ENCODE peak calls at places on chromosomes 11 and 22, in five cellular contexts. One of them, this sample, is unnamed.
A peak's percentile ranks its signal among the peaks of the same experiment; 100 is the strongest.

GRCh38 chr22:30701872-30702271 is 7.2 kb downstream of the OSBP2 start:
- DNase-seq in stomach: no peak
- DNase-seq in PC-3: peak; percentile 57
- DNase-seq in uterus: no peak
- DNase-seq in foreskin keratinocyte: peak; percentile 35
- DNase-seq in this sample: peak; percentile 15

GRCh38 chr11:35622070-35622469 is 3.8 kb downstream of the FJX1 start:
- DNase-seq in stomach: no peak
- DNase-seq in PC-3: peak; percentile 64
- DNase-seq in uterus: no peak
- DNase-seq in foreskin keratinocyte: peak; percentile 90
- DNase-seq in this sample: peak; percentile 78

GRCh38 chr11:63012450-63013238 is 3.0 kb downstream of the SLC22A8 start:
- DNase-seq in stomach: peak; percentile 44
- DNase-seq in PC-3: no peak
- DNase-seq in uterus: no peak
- DNase-seq in foreskin keratinocyte: no peak
- DNase-seq in this sample: no peak

GRCh38 chr11:101987370-101987769 is 59.9 kb upstream of the CFAP300 start:
- DNase-seq in stomach: no peak
- DNase-seq in PC-3: no peak
- DNase-seq in uterus: no peak
- DNase-seq in foreskin keratinocyte: no peak
- DNase-seq in this sample: no peak

GRCh38 chr11:57751676-57752253 is at the start of gene BTBD18:
- DNase-seq in stomach: peak; percentile 56
- DNase-seq in PC-3: peak; percentile 79
- DNase-seq in uterus: no peak
- DNase-seq in foreskin keratinocyte: peak; percentile 35
- DNase-seq in this sample: no peak

GRCh38 chr11:67288452-67289225 is 464 bp upstream of the ANKRD13D start:
- DNase-seq in stomach: peak; percentile 89
- DNase-seq in PC-3: peak; percentile 85
- DNase-seq in uterus: peak; percentile 88
- DNase-seq in foreskin keratinocyte: peak; percentile 78
- DNase-seq in this sample: peak; percentile 71

GRCh38 chr22:27723708-27724107 is 77.8 kb downstream of the MN1 start:
- DNase-seq in stomach: no peak
- DNase-seq in PC-3: no peak
- DNase-seq in uterus: no peak
- DNase-seq in foreskin keratinocyte: no peak
- DNase-seq in this sample: no peak

GRCh38 chr11:4539603-4540219 is 5.3 kb upstream of the OR52M1 start:
- DNase-seq in stomach: peak; percentile 73
- DNase-seq in PC-3: peak; percentile 63
- DNase-seq in uterus: peak; percentile 19
- DNase-seq in foreskin keratinocyte: peak; percentile 13
- DNase-seq in this sample: peak; percentile 38

GRCh38 chr11:69267395-69267805 is 26.6 kb upstream of the MYEOV start:
- DNase-seq in stomach: no peak
- DNase-seq in PC-3: no peak
- DNase-seq in uterus: no peak
- DNase-seq in foreskin keratinocyte: no peak
- DNase-seq in this sample: no peak

GRCh38 chr11:7632211-7632610 is 41.1 kb downstream of the CYB5R2 start:
- DNase-seq in stomach: no peak
- DNase-seq in PC-3: no peak
- DNase-seq in uterus: no peak
- DNase-seq in foreskin keratinocyte: no peak
- DNase-seq in this sample: no peak

GRCh38 chr11:44931466-44931865 is 19.2 kb downstream of the TP53I11 start:
- DNase-seq in stomach: no peak
- DNase-seq in PC-3: peak; percentile 10
- DNase-seq in uterus: no peak
- DNase-seq in foreskin keratinocyte: no peak
- DNase-seq in this sample: no peak

GRCh38 chr11:83639995-83640758 is 354.0 kb upstream of the CCDC90B start:
- DNase-seq in stomach: no peak
- DNase-seq in PC-3: no peak
- DNase-seq in uterus: no peak
- DNase-seq in foreskin keratinocyte: no peak
- DNase-seq in this sample: no peak

GRCh38 chr22:46201059-46201757 is 48.9 kb downstream of the CDPF1 start:
- DNase-seq in stomach: no peak
- DNase-seq in PC-3: no peak
- DNase-seq in uterus: no peak
- DNase-seq in foreskin keratinocyte: no peak
- DNase-seq in this sample: no peak

GRCh38 chr22:27750866-27751265 is 50.7 kb downstream of the MN1 start:
- DNase-seq in stomach: no peak
- DNase-seq in PC-3: no peak
- DNase-seq in uterus: no peak
- DNase-seq in foreskin keratinocyte: no peak
- DNase-seq in this sample: no peak

GRCh38 chr22:29478326-29479276 is 1.4 kb upstream of the NEFH start:
- DNase-seq in stomach: no peak
- DNase-seq in PC-3: no peak
- DNase-seq in uterus: no peak
- DNase-seq in foreskin keratinocyte: no peak
- DNase-seq in this sample: peak; percentile 41

GRCh38 chr11:36015806-36016205 is 71.9 kb downstream of the LDLRAD3 start:
- DNase-seq in stomach: no peak
- DNase-seq in PC-3: no peak
- DNase-seq in uterus: peak; percentile 26
- DNase-seq in foreskin keratinocyte: no peak
- DNase-seq in this sample: no peak

GRCh38 chr11:68256331-68256741 is 15.4 kb downstream of the C11orf24 start:
- DNase-seq in stomach: no peak
- DNase-seq in PC-3: no peak
- DNase-seq in uterus: peak; percentile 55
- DNase-seq in foreskin keratinocyte: no peak
- DNase-seq in this sample: no peak

GRCh38 chr22:31620756-31621480 is 41.1 kb downstream of the PISD start:
- DNase-seq in stomach: no peak
- DNase-seq in PC-3: no peak
- DNase-seq in uterus: no peak
- DNase-seq in foreskin keratinocyte: no peak
- DNase-seq in this sample: no peak

GRCh38 chr11:63862923-63863322 is 24.0 kb downstream of the MARK2 start:
- DNase-seq in stomach: peak; percentile 84
- DNase-seq in PC-3: no peak
- DNase-seq in uterus: no peak
- DNase-seq in foreskin keratinocyte: no peak
- DNase-seq in this sample: no peak

GRCh38 chr11:93783767-93784151 is 323 bp upstream of the MED17 start:
- DNase-seq in stomach: no peak
- DNase-seq in PC-3: no peak
- DNase-seq in uterus: no peak
- DNase-seq in foreskin keratinocyte: no peak
- DNase-seq in this sample: no peak

GRCh38 chr22:25038239-25038638 is 85.7 kb downstream of the KIAA1671 start:
- DNase-seq in stomach: no peak
- DNase-seq in PC-3: no peak
- DNase-seq in uterus: no peak
- DNase-seq in foreskin keratinocyte: no peak
- DNase-seq in this sample: no peak

GRCh38 chr11:119830400-119830799 is 101.4 kb upstream of the NECTIN1 start:
- DNase-seq in stomach: no peak
- DNase-seq in PC-3: no peak
- DNase-seq in uterus: no peak
- DNase-seq in foreskin keratinocyte: no peak
- DNase-seq in this sample: no peak

GRCh38 chr22:37112084-37112728 is 2.7 kb upstream of the TMPRSS6 start:
- DNase-seq in stomach: no peak
- DNase-seq in PC-3: no peak
- DNase-seq in uterus: no peak
- DNase-seq in foreskin keratinocyte: no peak
- DNase-seq in this sample: no peak

GRCh38 chr11:12508151-12508740 is 130.9 kb downstream of the PARVA start:
- DNase-seq in stomach: no peak
- DNase-seq in PC-3: no peak
- DNase-seq in uterus: peak; percentile 47
- DNase-seq in foreskin keratinocyte: no peak
- DNase-seq in this sample: no peak

GRCh38 chr11:58647141-58647699 is 24.8 kb downstream of the CNTF start:
- DNase-seq in stomach: no peak
- DNase-seq in PC-3: no peak
- DNase-seq in uterus: no peak
- DNase-seq in foreskin keratinocyte: no peak
- DNase-seq in this sample: no peak

GRCh38 chr22:27133951-27134664 is 476.7 kb downstream of the MIAT start:
- DNase-seq in stomach: peak; percentile 44
- DNase-seq in PC-3: peak; percentile 43
- DNase-seq in uterus: peak; percentile 51
- DNase-seq in foreskin keratinocyte: peak; percentile 95
- DNase-seq in this sample: peak; percentile 91

GRCh38 chr11:46554205-46555162 is 39.3 kb downstream of the AMBRA1 start:
- DNase-seq in stomach: no peak
- DNase-seq in PC-3: peak; percentile 88
- DNase-seq in uterus: peak; percentile 33
- DNase-seq in foreskin keratinocyte: peak; percentile 78
- DNase-seq in this sample: peak; percentile 74

GRCh38 chr22:43853328-43853931 is 8.9 kb downstream of the SULT4A1 start:
- DNase-seq in stomach: no peak
- DNase-seq in PC-3: no peak
- DNase-seq in uterus: no peak
- DNase-seq in foreskin keratinocyte: no peak
- DNase-seq in this sample: no peak

GRCh38 chr22:28252539-28252938 is 333.5 kb upstream of the PITPNB start:
- DNase-seq in stomach: no peak
- DNase-seq in PC-3: no peak
- DNase-seq in uterus: no peak
- DNase-seq in foreskin keratinocyte: no peak
- DNase-seq in this sample: no peak

GRCh38 chr11:129295746-129296145 is 79.9 kb upstream of the BARX2 start:
- DNase-seq in stomach: no peak
- DNase-seq in PC-3: no peak
- DNase-seq in uterus: no peak
- DNase-seq in foreskin keratinocyte: no peak
- DNase-seq in this sample: no peak

GRCh38 chr22:24516301-24516737 is 21.2 kb downstream of the UPB1 start:
- DNase-seq in stomach: no peak
- DNase-seq in PC-3: peak; percentile 16
- DNase-seq in uterus: no peak
- DNase-seq in foreskin keratinocyte: peak; percentile 70
- DNase-seq in this sample: no peak

GRCh38 chr11:131951146-131951545 is 580.7 kb downstream of the NTM start:
- DNase-seq in stomach: no peak
- DNase-seq in PC-3: no peak
- DNase-seq in uterus: no peak
- DNase-seq in foreskin keratinocyte: no peak
- DNase-seq in this sample: no peak

GRCh38 chr11:79241842-79242241 is 199.0 kb downstream of the TENM4 start:
- DNase-seq in stomach: no peak
- DNase-seq in PC-3: no peak
- DNase-seq in uterus: no peak
- DNase-seq in foreskin keratinocyte: no peak
- DNase-seq in this sample: no peak

GRCh38 chr11:30825723-30826122 is 239.6 kb upstream of the MPPED2 start:
- DNase-seq in stomach: no peak
- DNase-seq in PC-3: no peak
- DNase-seq in uterus: no peak
- DNase-seq in foreskin keratinocyte: no peak
- DNase-seq in this sample: no peak

GRCh38 chr11:859394-860131 is 16.9 kb downstream of the TSPAN4 start:
- DNase-seq in stomach: peak; percentile 84
- DNase-seq in PC-3: peak; percentile 26
- DNase-seq in uterus: peak; percentile 79
- DNase-seq in foreskin keratinocyte: peak; percentile 62
- DNase-seq in this sample: peak; percentile 63
- TF ChIP-seq CTCF in stomach: no peak
- TF ChIP-seq CTCF in PC-3: no peak
- TF ChIP-seq CTCF in uterus: no peak
- TF ChIP-seq CTCF in foreskin keratinocyte: no peak
- TF ChIP-seq CTCF in this sample: no peak

DNA sequence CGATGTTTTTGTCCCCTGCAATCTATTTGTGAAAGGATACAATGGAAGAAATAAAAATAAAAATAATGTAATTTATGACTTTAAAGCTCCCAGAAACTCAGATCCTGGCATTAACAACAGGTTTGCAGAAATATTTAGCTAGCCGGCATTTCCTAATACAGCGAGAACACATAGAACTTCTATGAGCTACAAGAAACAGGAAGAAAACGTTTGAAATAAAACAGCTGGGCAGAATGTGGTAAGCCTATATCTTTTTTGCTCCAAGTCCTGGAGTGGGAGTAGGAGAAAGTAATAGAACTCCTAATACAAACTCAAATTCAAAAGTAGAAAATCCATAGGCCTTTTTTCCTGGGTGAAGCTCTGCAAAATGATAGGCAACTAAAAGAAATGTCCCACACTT is 29.6 kb upstream of the FIBIN start:
- DNase-seq in stomach: no peak
- DNase-seq in PC-3: no peak
- DNase-seq in uterus: no peak
- DNase-seq in foreskin keratinocyte: no peak
- DNase-seq in this sample: no peak
- H3K27ac ChIP-seq in stomach: peak overlapping the region; percentile 42
- H3K27ac ChIP-seq in PC-3: no peak overlapping the region
- H3K27ac ChIP-seq in uterus: peak overlapping the region; percentile 32
- H3K27ac ChIP-seq in foreskin keratinocyte: no peak overlapping the region
- H3K27ac ChIP-seq in this sample: no peak overlapping the region

DNA sequence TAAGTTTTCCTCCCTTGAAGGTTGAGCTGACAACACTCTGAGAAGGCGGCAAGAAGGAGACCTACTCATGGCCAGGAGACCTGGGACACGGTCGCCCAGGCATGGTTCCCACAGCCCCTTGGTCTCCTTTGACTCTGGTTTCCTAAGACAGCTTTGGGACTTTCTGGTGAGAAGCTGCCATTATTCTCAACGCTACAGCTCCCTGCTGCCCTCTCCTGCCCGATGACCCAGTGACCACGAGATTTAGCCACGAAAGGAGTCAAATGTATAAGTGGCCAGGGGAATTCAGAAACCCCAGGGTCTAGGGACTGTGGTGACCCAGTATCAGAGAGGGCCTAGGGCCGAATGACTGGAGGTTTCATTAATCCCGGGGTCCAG is 696 bp upstream of the SDF2L1 start:
- DNase-seq in stomach: peak; percentile 53
- DNase-seq in PC-3: peak; percentile 44
- DNase-seq in uterus: no peak
- DNase-seq in foreskin keratinocyte: no peak
- DNase-seq in this sample: no peak
- TF ChIP-seq CTCF in stomach: peak; percentile 12
- TF ChIP-seq CTCF in PC-3: peak; percentile 54
- TF ChIP-seq CTCF in uterus: no peak
- TF ChIP-seq CTCF in foreskin keratinocyte: peak; percentile 53
- TF ChIP-seq CTCF in this sample: peak; percentile 74

GRCh38 chr11:117096140-117096972 is 1.9 kb downstream of the SIK3 start:
- DNase-seq in stomach: no peak
- DNase-seq in PC-3: no peak
- DNase-seq in uterus: no peak
- DNase-seq in foreskin keratinocyte: no peak
- DNase-seq in this sample: no peak
- H3K27ac ChIP-seq in stomach: peak overlapping the region; percentile 89
- H3K27ac ChIP-seq in PC-3: no peak overlapping the region
- H3K27ac ChIP-seq in uterus: peak overlapping the region; percentile 99
- H3K27ac ChIP-seq in foreskin keratinocyte: peak overlapping the region; percentile 97
- H3K27ac ChIP-seq in this sample: peak overlapping the region; percentile 47

This sample was measured in RWPE1.